ENCODE peak calls at places on chromosomes 13 and 19, in five cellular contexts. One of them, this sample, is unnamed.

GRCh38 chr19:31439270-31439573 is 90.0 kb upstream of the TSHZ3 start:
- DNase-seq in fibroblast of mammary gland: no peak
- DNase-seq in kidney epithelial cell: no peak
- DNase-seq in cardiac muscle cell: no peak
- DNase-seq in endodermal cell: no peak
- DNase-seq in this sample: no peak

GRCh38 chr19:11054200-11054599 is 35.1 kb upstream of the LDLR start:
- DNase-seq in fibroblast of mammary gland: no peak
- DNase-seq in kidney epithelial cell: no peak
- DNase-seq in cardiac muscle cell: no peak
- DNase-seq in endodermal cell: no peak
- DNase-seq in this sample: no peak

GRCh38 chr13:76886292-76887061 is at the start of gene KCTD12:
- DNase-seq in fibroblast of mammary gland: peak
- DNase-seq in kidney epithelial cell: no peak
- DNase-seq in cardiac muscle cell: peak
- DNase-seq in endodermal cell: peak
- DNase-seq in this sample: peak

GRCh38 chr19:40553885-40554857 is 22.5 kb upstream of the SHKBP1 start:
- DNase-seq in fibroblast of mammary gland: no peak
- DNase-seq in kidney epithelial cell: no peak
- DNase-seq in cardiac muscle cell: no peak
- DNase-seq in endodermal cell: peak
- DNase-seq in this sample: no peak

GRCh38 chr13:50014404-50014803 is 840 bp upstream of the KCNRG start:
- DNase-seq in fibroblast of mammary gland: no peak
- DNase-seq in kidney epithelial cell: no peak
- DNase-seq in cardiac muscle cell: no peak
- DNase-seq in endodermal cell: no peak
- DNase-seq in this sample: no peak

GRCh38 chr13:80348750-80349149 is 7.8 kb upstream of the SPRY2 start:
- DNase-seq in fibroblast of mammary gland: no peak
- DNase-seq in kidney epithelial cell: no peak
- DNase-seq in cardiac muscle cell: no peak
- DNase-seq in endodermal cell: no peak
- DNase-seq in this sample: no peak

GRCh38 chr19:35673121-35673804 is 6.9 kb downstream of the UPK1A start:
- DNase-seq in fibroblast of mammary gland: peak
- DNase-seq in kidney epithelial cell: peak
- DNase-seq in cardiac muscle cell: peak
- DNase-seq in endodermal cell: peak
- DNase-seq in this sample: peak

GRCh38 chr13:113186061-113186900 is 22.2 kb downstream of the PCID2 start:
- DNase-seq in fibroblast of mammary gland: peak
- DNase-seq in kidney epithelial cell: no peak
- DNase-seq in cardiac muscle cell: no peak
- DNase-seq in endodermal cell: no peak
- DNase-seq in this sample: no peak

GRCh38 chr13:86585826-86586225 is 786.6 kb upstream of the SLITRK6 start:
- DNase-seq in fibroblast of mammary gland: peak
- DNase-seq in kidney epithelial cell: no peak
- DNase-seq in cardiac muscle cell: no peak
- DNase-seq in endodermal cell: no peak
- DNase-seq in this sample: peak

GRCh38 chr19:48085904-48086864 is 24.4 kb downstream of the PLA2G4C start:
- DNase-seq in fibroblast of mammary gland: no peak
- DNase-seq in kidney epithelial cell: no peak
- DNase-seq in cardiac muscle cell: no peak
- DNase-seq in endodermal cell: peak
- DNase-seq in this sample: no peak

GRCh38 chr13:73341748-73342147 is 282.9 kb downstream of the KLF5 start:
- DNase-seq in fibroblast of mammary gland: peak
- DNase-seq in kidney epithelial cell: no peak
- DNase-seq in cardiac muscle cell: no peak
- DNase-seq in endodermal cell: peak
- DNase-seq in this sample: peak

GRCh38 chr13:84648069-84648640 is 765.9 kb upstream of the SLITRK1 start:
- DNase-seq in fibroblast of mammary gland: peak
- DNase-seq in kidney epithelial cell: no peak
- DNase-seq in cardiac muscle cell: no peak
- DNase-seq in endodermal cell: no peak
- DNase-seq in this sample: peak
- TF ChIP-seq CTCF in fibroblast of mammary gland: no peak
- TF ChIP-seq CTCF in kidney epithelial cell: peak
- TF ChIP-seq CTCF in cardiac muscle cell: peak
- TF ChIP-seq CTCF in endodermal cell: no peak
- TF ChIP-seq CTCF in this sample: no peak

GRCh38 chr19:3024870-3025515 is 4.1 kb downstream of the TLE2 start:
- DNase-seq in fibroblast of mammary gland: no peak
- DNase-seq in kidney epithelial cell: no peak
- DNase-seq in cardiac muscle cell: no peak
- DNase-seq in endodermal cell: peak
- DNase-seq in this sample: no peak
- H3K4me3 ChIP-seq in fibroblast of mammary gland: no peak
- H3K4me3 ChIP-seq in kidney epithelial cell: no peak
- H3K4me3 ChIP-seq in cardiac muscle cell: no peak
- H3K4me3 ChIP-seq in endodermal cell: peak
- H3K4me3 ChIP-seq in this sample: no peak

GRCh38 chr19:3397266-3398022 is 31.1 kb downstream of the NFIC start:
- DNase-seq in fibroblast of mammary gland: peak
- DNase-seq in kidney epithelial cell: no peak
- DNase-seq in cardiac muscle cell: no peak
- DNase-seq in endodermal cell: peak
- DNase-seq in this sample: no peak
- TF ChIP-seq CTCF in fibroblast of mammary gland: no peak
- TF ChIP-seq CTCF in kidney epithelial cell: no peak
- TF ChIP-seq CTCF in cardiac muscle cell: no peak
- TF ChIP-seq CTCF in endodermal cell: no peak
- TF ChIP-seq CTCF in this sample: no peak

GRCh38 chr19:2246014-2246620 is 3.0 kb upstream of the AMH start:
- DNase-seq in fibroblast of mammary gland: no peak
- DNase-seq in kidney epithelial cell: no peak
- DNase-seq in cardiac muscle cell: no peak
- DNase-seq in endodermal cell: no peak
- DNase-seq in this sample: no peak

GRCh38 chr19:2249010-2249866 is at the start of gene AMH:
- DNase-seq in fibroblast of mammary gland: no peak
- DNase-seq in kidney epithelial cell: no peak
- DNase-seq in cardiac muscle cell: no peak
- DNase-seq in endodermal cell: peak
- DNase-seq in this sample: no peak

GRCh38 chr19:2248136-2249009 is 750 bp upstream of the AMH start:
- DNase-seq in fibroblast of mammary gland: no peak
- DNase-seq in kidney epithelial cell: no peak
- DNase-seq in cardiac muscle cell: no peak
- DNase-seq in endodermal cell: no peak
- DNase-seq in this sample: no peak

GRCh38 chr19:2246801-2247361 is 2.2 kb upstream of the AMH start:
- DNase-seq in fibroblast of mammary gland: peak
- DNase-seq in kidney epithelial cell: no peak
- DNase-seq in cardiac muscle cell: no peak
- DNase-seq in endodermal cell: no peak
- DNase-seq in this sample: peak

DNA sequence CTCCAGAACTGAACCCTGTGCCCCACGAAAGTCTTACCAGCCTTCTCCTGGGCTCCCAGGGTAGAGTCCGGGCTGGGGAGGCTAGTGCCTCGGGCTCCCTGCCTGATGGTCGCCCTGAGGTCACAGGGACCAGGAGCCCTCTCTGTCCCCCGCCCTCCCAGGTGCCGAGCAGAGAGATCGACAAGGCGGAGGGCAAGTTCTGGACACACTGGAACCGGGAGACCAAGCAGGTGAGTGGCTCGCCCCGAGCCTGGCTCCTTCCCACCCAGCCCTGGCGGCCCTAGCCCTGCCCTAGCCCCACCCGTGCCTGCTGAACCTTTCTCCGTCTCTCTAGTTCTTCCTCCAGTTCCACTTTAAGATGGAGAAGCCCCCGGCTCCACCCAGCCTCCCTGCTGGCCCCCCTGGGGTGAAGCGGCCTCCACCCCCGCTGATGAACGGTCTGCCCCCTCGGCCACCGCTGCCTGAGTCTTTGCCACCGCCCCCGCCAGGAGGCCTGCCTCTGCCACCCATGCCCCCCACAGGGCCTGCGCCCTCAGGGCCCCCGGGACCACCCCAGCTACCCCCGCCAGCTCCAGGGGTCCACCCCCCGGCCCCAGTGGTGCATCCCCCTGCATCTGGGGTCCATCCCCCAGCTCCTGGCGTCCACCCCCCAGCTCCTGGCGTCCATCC is 1.6 kb upstream of the AMH start:
- DNase-seq in fibroblast of mammary gland: no peak
- DNase-seq in kidney epithelial cell: no peak
- DNase-seq in cardiac muscle cell: no peak
- DNase-seq in endodermal cell: no peak
- DNase-seq in this sample: no peak
- H3K4me3 ChIP-seq in fibroblast of mammary gland: no peak
- H3K4me3 ChIP-seq in kidney epithelial cell: no peak
- H3K4me3 ChIP-seq in cardiac muscle cell: no peak
- H3K4me3 ChIP-seq in endodermal cell: no peak
- H3K4me3 ChIP-seq in this sample: no peak

GRCh38 chr13:103187621-103188020 is 121.4 kb upstream of the SLC10A2 start:
- DNase-seq in fibroblast of mammary gland: no peak
- DNase-seq in kidney epithelial cell: no peak
- DNase-seq in cardiac muscle cell: peak
- DNase-seq in endodermal cell: no peak
- DNase-seq in this sample: no peak

GRCh38 chr13:103190841-103191240 is 124.6 kb upstream of the SLC10A2 start:
- DNase-seq in fibroblast of mammary gland: no peak
- DNase-seq in kidney epithelial cell: no peak
- DNase-seq in cardiac muscle cell: no peak
- DNase-seq in endodermal cell: no peak
- DNase-seq in this sample: no peak

GRCh38 chr13:103184413-103184812 is 118.2 kb upstream of the SLC10A2 start:
- DNase-seq in fibroblast of mammary gland: no peak
- DNase-seq in kidney epithelial cell: no peak
- DNase-seq in cardiac muscle cell: no peak
- DNase-seq in endodermal cell: no peak
- DNase-seq in this sample: no peak

GRCh38 chr13:103188688-103189326 is 122.6 kb upstream of the SLC10A2 start:
- DNase-seq in fibroblast of mammary gland: peak
- DNase-seq in kidney epithelial cell: no peak
- DNase-seq in cardiac muscle cell: peak
- DNase-seq in endodermal cell: no peak
- DNase-seq in this sample: peak
- TF ChIP-seq CTCF in fibroblast of mammary gland: peak
- TF ChIP-seq CTCF in kidney epithelial cell: peak
- TF ChIP-seq CTCF in cardiac muscle cell: peak
- TF ChIP-seq CTCF in endodermal cell: peak
- TF ChIP-seq CTCF in this sample: peak

DNA sequence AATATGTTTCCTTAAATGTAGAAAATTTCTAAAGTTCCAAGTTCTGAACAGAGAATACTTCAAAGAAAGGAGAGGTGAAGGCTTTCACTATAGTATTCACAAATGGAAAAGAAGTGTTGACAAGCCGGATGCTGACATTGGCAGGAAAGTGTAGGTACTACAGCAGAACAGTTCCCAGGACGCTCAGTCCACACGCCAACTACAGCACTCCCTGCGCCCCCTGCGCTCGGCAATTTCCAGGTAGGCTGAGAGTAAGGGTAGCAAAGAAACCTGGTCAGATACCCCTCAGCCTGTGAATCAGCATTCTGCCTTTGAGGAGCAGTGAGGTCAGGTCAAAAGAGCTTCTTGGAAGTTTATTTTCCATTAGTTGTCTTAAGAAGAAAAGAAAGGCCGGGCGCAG is 115.3 kb downstream of the NALCN start:
- DNase-seq in fibroblast of mammary gland: no peak
- DNase-seq in kidney epithelial cell: no peak
- DNase-seq in cardiac muscle cell: no peak
- DNase-seq in endodermal cell: peak
- DNase-seq in this sample: no peak
- H3K4me3 ChIP-seq in fibroblast of mammary gland: no peak
- H3K4me3 ChIP-seq in kidney epithelial cell: no peak
- H3K4me3 ChIP-seq in cardiac muscle cell: no peak
- H3K4me3 ChIP-seq in endodermal cell: no peak
- H3K4me3 ChIP-seq in this sample: no peak

This sample was measured in fibroblast of the aortic adventitia.